ENCODE peak calls at places on chromosome 19, in four cellular contexts. T is CD8-positive, alpha-beta T cell; C is keratinocyte; L is colonic mucosa. V is an unnamed sample.

GRCh38 chr19:2627319-2627829 is 75.1 kb downstream of the GNG7 start:
- DNase-seq in T (no peak), L (no peak), C (peak; percentile 99), V (no peak)

GRCh38 chr19:17468302-17469091 is 1.8 kb upstream of the SLC27A1 start:
- DNase-seq in C (peak; percentile 40), T (no peak), L (peak; percentile 29), V (no peak)

GRCh38 chr19:30011051-30011578 is 69.1 kb downstream of the URI1 start:
- DNase-seq in T (no peak), C (no peak), L (no peak), V (no peak)

GRCh38 chr19:24054044-24054935 is 32.7 kb upstream of the ZNF254 start:
- DNase-seq in T (no peak), C (peak; percentile 100), L (no peak), V (no peak)

GRCh38 chr19:29779921-29780320 is 31.9 kb upstream of the CCNE1 start:
- DNase-seq in T (no peak), L (no peak), C (no peak), V (no peak)

GRCh38 chr19:7742575-7742974 is 4.8 kb downstream of the CD209 start:
- DNase-seq in T (no peak), C (no peak), L (no peak), V (no peak)

GRCh38 chr19:55133639-55134444 is 15.2 kb downstream of the TNNT1 start:
- DNase-seq in C (no peak), L (no peak), T (no peak), V (no peak)

GRCh38 chr19:18274776-18275356 is 614 bp upstream of the IQCN start:
- DNase-seq in L (peak; percentile 92), C (no peak), T (no peak), V (no peak)

GRCh38 chr19:54478677-54479266 is 5.7 kb upstream of the CDC42EP5 start:
- DNase-seq in T (no peak), L (no peak), C (no peak), V (no peak)

GRCh38 chr19:17244618-17245534 is 843 bp downstream of the NR2F6 start:
- DNase-seq in L (peak; percentile 51), C (no peak), T (no peak), V (no peak)

GRCh38 chr19:53511933-53512374 is 26.0 kb upstream of the ZNF331 start:
- DNase-seq in L (peak; percentile 54), T (no peak), C (no peak), V (no peak)

GRCh38 chr19:2411709-2412108 is 15.7 kb downstream of the TIMM13 start:
- DNase-seq in C (no peak), T (no peak), L (no peak), V (no peak)

GRCh38 chr19:53037101-53038097 is 7.1 kb upstream of the ERVV-2 start:
- DNase-seq in T (no peak), C (no peak), L (peak; percentile 19), V (peak; percentile 47)

GRCh38 chr19:55353803-55354697 is 469 bp downstream of the COX6B2 start:
- DNase-seq in C (no peak), L (peak; percentile 84), T (peak; percentile 57), V (peak; percentile 95)

GRCh38 chr19:801030-801860 is 4.0 kb downstream of the PTBP1 start:
- DNase-seq in T (no peak), L (peak; percentile 55), C (no peak), V (peak; percentile 18)

GRCh38 chr19:56838930-56839664 is 1.4 kb downstream of the PEG3 start:
- DNase-seq in C (no peak), L (peak; percentile 72), T (no peak), V (no peak)

GRCh38 chr19:16355293-16356043 is 30.8 kb downstream of the KLF2 start:
- DNase-seq in T (no peak), C (no peak), L (no peak), V (no peak)

GRCh38 chr19:7516281-7516862 is 469 bp downstream of the ZNF358 start:
- DNase-seq in T (no peak), C (no peak), L (no peak), V (no peak)

GRCh38 chr19:8204961-8205360 is 4.2 kb upstream of the CERS4 start:
- DNase-seq in C (no peak), T (no peak), L (no peak), V (no peak)

GRCh38 chr19:54434862-54435174 is 14.2 kb upstream of the LENG8 start:
- DNase-seq in T (no peak), C (no peak), L (no peak), V (no peak)

GRCh38 chr19:34305221-34306058 is 51.1 kb downstream of the GARRE1 start:
- DNase-seq in T (no peak), L (no peak), C (no peak), V (no peak)

GRCh38 chr19:7864719-7865074 is 9.5 kb downstream of the PRR36 start:
- DNase-seq in C (no peak), T (no peak), L (no peak), V (no peak)

GRCh38 chr19:35513975-35514809 is 743 bp upstream of the DMKN start:
- DNase-seq in C (no peak), L (no peak), T (no peak), V (no peak)

GRCh38 chr19:18969953-18970659 is 29.1 kb upstream of the HOMER3 start:
- DNase-seq in L (no peak), T (no peak), C (no peak), V (no peak)

GRCh38 chr19:5113101-5113557 is 144.2 kb downstream of the KDM4B start:
- DNase-seq in L (no peak), C (no peak), T (no peak), V (no peak)

GRCh38 chr19:22595918-22596341 is 38.2 kb upstream of the ZNF492 start:
- DNase-seq in T (no peak), C (no peak), L (no peak), V (no peak)

GRCh38 chr19:19613456-19613855 is 5.0 kb downstream of the PBX4 start:
- DNase-seq in T (no peak), L (no peak), C (peak; percentile 63), V (no peak)

GRCh38 chr19:29806098-29806866 is 5.5 kb upstream of the CCNE1 start:
- DNase-seq in L (peak; percentile 31), T (no peak), C (no peak), V (no peak)

GRCh38 chr19:7904074-7905020 is 670 bp downstream of the MAP2K7 start:
- DNase-seq in L (peak; percentile 62), T (peak; percentile 67), C (no peak), V (no peak)

DNA sequence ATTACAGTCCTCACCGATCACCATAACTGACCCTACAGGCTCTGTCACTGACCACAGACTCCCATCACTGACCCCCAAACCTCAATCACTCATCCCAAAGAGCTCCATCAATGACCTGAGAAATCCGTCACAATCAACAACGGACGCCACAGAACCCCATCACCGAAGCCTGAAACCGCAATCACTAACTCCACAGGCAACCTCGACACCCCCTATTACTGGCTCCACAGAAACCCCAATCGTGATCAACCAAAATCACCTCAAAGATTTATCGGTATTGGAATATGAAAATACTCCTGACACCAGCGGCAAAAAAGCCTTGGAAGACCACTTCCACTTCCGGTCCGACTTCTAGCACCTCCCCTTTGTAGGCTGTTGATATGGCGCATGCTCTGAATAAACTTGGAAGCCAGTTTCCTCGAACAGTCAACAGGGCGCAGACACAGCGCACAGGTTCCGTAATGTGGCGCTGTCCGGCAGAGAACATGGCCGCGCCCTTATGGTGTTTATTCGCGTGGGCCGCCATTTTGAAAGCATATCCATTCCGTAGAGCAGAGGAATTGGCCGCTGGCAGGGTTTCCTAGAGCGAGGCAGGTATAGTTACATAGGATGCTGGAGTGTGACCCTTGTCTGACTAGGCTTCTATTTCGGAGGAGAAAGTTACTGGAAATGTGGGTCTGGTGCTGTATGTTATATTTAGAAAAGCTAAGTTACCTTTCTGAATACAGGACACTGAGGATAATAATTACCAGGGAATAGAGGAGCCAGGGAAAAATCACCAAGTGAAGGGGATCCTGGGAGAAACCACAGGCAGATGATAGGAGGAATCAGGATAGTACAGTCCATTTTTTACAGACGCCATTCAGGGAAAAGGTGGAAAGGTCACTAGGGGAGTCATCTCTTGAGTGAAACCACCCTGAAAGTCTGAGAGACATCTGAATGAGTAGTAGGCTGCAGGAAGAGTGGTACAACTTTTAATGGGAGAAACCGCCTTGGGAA is at the start of gene ZNF585A:
- DNase-seq in C (peak; percentile 63), T (peak; percentile 83), L (peak; percentile 92), V (peak; percentile 36)
- TF ChIP-seq CTCF in C (peak; percentile 34), T (no peak), L (no peak), V (no peak)

GRCh38 chr19:38506375-38506722 is 72.9 kb downstream of the RYR1 start:
- DNase-seq in T (no peak), C (no peak), L (no peak), V (no peak)

GRCh38 chr19:38499532-38499931 is 66.0 kb downstream of the RYR1 start:
- DNase-seq in C (no peak), T (no peak), L (no peak), V (no peak)

GRCh38 chr19:38500450-38500849 is 67.0 kb downstream of the RYR1 start:
- DNase-seq in T (no peak), C (no peak), L (no peak), V (no peak)

GRCh38 chr19:38505958-38506357 is 72.5 kb downstream of the RYR1 start:
- DNase-seq in T (no peak), L (no peak), C (no peak), V (no peak)

DNA sequence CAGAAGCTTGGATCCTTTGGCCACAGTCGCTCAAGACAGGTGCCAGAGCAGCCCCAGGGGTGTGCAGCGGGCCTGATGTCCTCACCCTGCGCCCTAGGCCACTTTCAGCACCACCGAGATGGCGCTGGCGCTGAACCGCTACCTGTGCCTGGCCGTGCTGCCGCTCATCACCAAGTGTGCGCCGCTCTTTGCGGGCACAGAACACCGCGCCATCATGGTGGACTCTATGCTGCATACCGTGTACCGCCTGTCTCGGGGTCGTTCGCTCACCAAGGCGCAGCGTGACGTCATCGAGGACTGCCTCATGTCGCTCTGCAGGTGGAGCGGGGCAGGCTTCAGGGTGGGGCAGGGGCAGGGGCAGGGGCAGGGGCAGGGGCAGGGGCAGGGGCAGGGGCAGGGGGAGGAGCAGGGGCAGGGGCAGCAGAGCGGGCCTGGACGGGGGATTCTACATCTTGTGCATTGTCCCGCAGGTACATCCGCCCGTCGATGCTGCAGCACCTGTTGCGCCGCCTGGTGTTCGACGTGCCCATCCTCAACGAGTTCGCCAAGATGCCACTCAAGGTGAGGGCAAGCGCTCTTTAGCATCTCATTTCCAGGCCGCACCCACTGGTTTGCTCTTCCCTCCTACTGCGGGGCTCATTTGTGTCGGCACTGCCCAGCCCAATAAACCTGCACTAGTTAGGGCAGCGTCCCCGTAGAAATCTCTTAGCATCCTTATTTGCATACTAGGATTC is 69.1 kb downstream of the RYR1 start:
- DNase-seq in L (no peak), T (no peak), C (no peak), V (no peak)
- TF ChIP-seq CTCF in L (no peak), T (no peak), C (no peak), V (no peak)

GRCh38 chr19:50547385-50548190 is 20.6 kb downstream of the LRRC4B start:
- DNase-seq in L (no peak), T (no peak), C (no peak), V (no peak)
- TF ChIP-seq CTCF in L (no peak), T (no peak), C (no peak), V (peak; percentile 8)

DNA sequence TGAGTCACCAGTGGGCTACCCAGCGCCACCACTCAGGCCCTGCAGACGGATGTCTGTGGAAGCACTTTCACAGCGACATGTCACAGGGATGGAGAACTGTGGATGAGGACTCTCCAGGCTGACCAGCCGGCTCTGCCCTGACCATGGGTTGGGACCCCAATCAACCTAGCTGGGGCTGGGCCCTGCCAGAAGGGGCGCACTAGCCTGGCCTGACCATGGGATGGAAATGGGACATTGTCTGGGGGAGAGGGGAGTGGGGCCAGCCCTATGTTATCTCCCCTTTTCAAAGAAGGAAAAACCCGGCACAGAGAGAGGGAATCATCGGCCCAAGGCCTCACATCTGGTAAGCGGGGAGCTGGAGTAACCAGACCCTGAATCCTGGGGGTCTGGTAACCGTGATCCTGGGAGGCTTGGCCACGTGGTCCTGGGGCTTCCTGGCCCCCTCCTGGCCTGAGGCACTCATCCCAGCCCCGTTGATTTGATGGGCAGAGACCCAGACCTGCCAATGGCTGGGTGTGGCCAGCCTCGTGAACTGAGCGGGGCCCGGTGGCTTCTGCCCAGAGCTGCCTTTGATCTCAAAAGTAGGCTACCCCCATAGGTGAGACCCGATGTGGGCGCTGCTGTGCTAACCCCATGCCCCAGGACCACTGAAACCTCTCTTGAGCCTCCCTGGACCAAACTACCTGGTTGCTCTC is 11.2 kb upstream of the SLC7A10 start:
- DNase-seq in L (no peak), C (no peak), T (no peak), V (no peak)
- TF ChIP-seq CTCF in L (no peak), C (no peak), T (no peak), V (no peak)